ENCODE peak calls at places on chromosomes 2 and 18, in six cellular contexts. One of them, this sample, is unnamed.

GRCh38 chr2:45872211-45872610 is 220.7 kb downstream of the PRKCE start:
- DNase-seq in cardiac fibroblast: peak
- DNase-seq in RWPE1: no peak
- DNase-seq in OCI-LY7: no peak
- DNase-seq in GM12865: no peak
- DNase-seq in Caco-2: no peak
- DNase-seq in this sample: no peak

GRCh38 chr2:107687087-107687486 is 139.6 kb upstream of the RGPD4 start:
- DNase-seq in RWPE1: no peak
- DNase-seq in cardiac fibroblast: no peak
- DNase-seq in Caco-2: no peak
- DNase-seq in OCI-LY7: no peak
- DNase-seq in GM12865: no peak
- DNase-seq in this sample: no peak

GRCh38 chr2:26114144-26114543 is 58.7 kb upstream of the GAREM2 start:
- DNase-seq in cardiac fibroblast: no peak
- DNase-seq in RWPE1: no peak
- DNase-seq in GM12865: no peak
- DNase-seq in OCI-LY7: no peak
- DNase-seq in Caco-2: no peak
- DNase-seq in this sample: no peak

GRCh38 chr2:142533083-142533482 is 344.4 kb upstream of the KYNU start:
- DNase-seq in cardiac fibroblast: no peak
- DNase-seq in OCI-LY7: no peak
- DNase-seq in RWPE1: no peak
- DNase-seq in GM12865: no peak
- DNase-seq in Caco-2: no peak
- DNase-seq in this sample: no peak

GRCh38 chr2:10361220-10361588 is 58.5 kb downstream of the HPCAL1 start:
- DNase-seq in Caco-2: no peak
- DNase-seq in RWPE1: no peak
- DNase-seq in cardiac fibroblast: no peak
- DNase-seq in GM12865: no peak
- DNase-seq in OCI-LY7: no peak
- DNase-seq in this sample: no peak

GRCh38 chr2:190137561-190137960 is 75.0 kb upstream of the MSTN start:
- DNase-seq in GM12865: no peak
- DNase-seq in OCI-LY7: no peak
- DNase-seq in Caco-2: no peak
- DNase-seq in cardiac fibroblast: no peak
- DNase-seq in RWPE1: no peak
- DNase-seq in this sample: no peak

GRCh38 chr2:62457555-62457954 is 48.4 kb downstream of the TMEM17 start:
- DNase-seq in Caco-2: no peak
- DNase-seq in cardiac fibroblast: no peak
- DNase-seq in RWPE1: no peak
- DNase-seq in OCI-LY7: no peak
- DNase-seq in GM12865: no peak
- DNase-seq in this sample: no peak

GRCh38 chr2:167769020-167769419 is 478.4 kb downstream of the STK39 start:
- DNase-seq in RWPE1: no peak
- DNase-seq in OCI-LY7: no peak
- DNase-seq in Caco-2: no peak
- DNase-seq in GM12865: no peak
- DNase-seq in cardiac fibroblast: no peak
- DNase-seq in this sample: no peak

GRCh38 chr2:51165534-51166260 is 133.8 kb upstream of the NRXN1 start:
- DNase-seq in cardiac fibroblast: peak
- DNase-seq in GM12865: no peak
- DNase-seq in RWPE1: no peak
- DNase-seq in Caco-2: no peak
- DNase-seq in OCI-LY7: peak
- DNase-seq in this sample: no peak

GRCh38 chr18:2826581-2826980 is 20.2 kb upstream of the EMILIN2 start:
- DNase-seq in RWPE1: no peak
- DNase-seq in Caco-2: peak
- DNase-seq in cardiac fibroblast: peak
- DNase-seq in OCI-LY7: no peak
- DNase-seq in GM12865: no peak
- DNase-seq in this sample: peak

GRCh38 chr2:25363733-25364132 is 22.0 kb upstream of the DNMT3A start:
- DNase-seq in RWPE1: no peak
- DNase-seq in cardiac fibroblast: no peak
- DNase-seq in OCI-LY7: no peak
- DNase-seq in GM12865: no peak
- DNase-seq in Caco-2: no peak
- DNase-seq in this sample: no peak

GRCh38 chr2:213281156-213281555 is 3.1 kb upstream of the SPAG16 start:
- DNase-seq in cardiac fibroblast: peak
- DNase-seq in OCI-LY7: no peak
- DNase-seq in Caco-2: no peak
- DNase-seq in GM12865: no peak
- DNase-seq in RWPE1: no peak
- DNase-seq in this sample: no peak

GRCh38 chr2:43311276-43311675 is 84.9 kb upstream of the ZFP36L2 start:
- DNase-seq in RWPE1: no peak
- DNase-seq in GM12865: no peak
- DNase-seq in OCI-LY7: no peak
- DNase-seq in Caco-2: no peak
- DNase-seq in cardiac fibroblast: peak
- DNase-seq in this sample: no peak

GRCh38 chr2:26650713-26651457 is 9.7 kb upstream of the CIB4 start:
- DNase-seq in OCI-LY7: no peak
- DNase-seq in GM12865: no peak
- DNase-seq in Caco-2: no peak
- DNase-seq in cardiac fibroblast: no peak
- DNase-seq in RWPE1: no peak
- DNase-seq in this sample: no peak

GRCh38 chr18:48488388-48488850 is 50.4 kb upstream of the CTIF start:
- DNase-seq in GM12865: no peak
- DNase-seq in RWPE1: peak
- DNase-seq in OCI-LY7: no peak
- DNase-seq in Caco-2: peak
- DNase-seq in cardiac fibroblast: peak
- DNase-seq in this sample: no peak

GRCh38 chr18:58528011-58528367 is 100.9 kb downstream of the ALPK2 start:
- DNase-seq in RWPE1: no peak
- DNase-seq in cardiac fibroblast: peak
- DNase-seq in Caco-2: no peak
- DNase-seq in GM12865: no peak
- DNase-seq in OCI-LY7: no peak
- DNase-seq in this sample: no peak

GRCh38 chr2:142190805-142191204 is 60.0 kb upstream of the LRP1B start:
- DNase-seq in cardiac fibroblast: peak
- DNase-seq in Caco-2: no peak
- DNase-seq in RWPE1: no peak
- DNase-seq in GM12865: no peak
- DNase-seq in OCI-LY7: no peak
- DNase-seq in this sample: no peak

DNA sequence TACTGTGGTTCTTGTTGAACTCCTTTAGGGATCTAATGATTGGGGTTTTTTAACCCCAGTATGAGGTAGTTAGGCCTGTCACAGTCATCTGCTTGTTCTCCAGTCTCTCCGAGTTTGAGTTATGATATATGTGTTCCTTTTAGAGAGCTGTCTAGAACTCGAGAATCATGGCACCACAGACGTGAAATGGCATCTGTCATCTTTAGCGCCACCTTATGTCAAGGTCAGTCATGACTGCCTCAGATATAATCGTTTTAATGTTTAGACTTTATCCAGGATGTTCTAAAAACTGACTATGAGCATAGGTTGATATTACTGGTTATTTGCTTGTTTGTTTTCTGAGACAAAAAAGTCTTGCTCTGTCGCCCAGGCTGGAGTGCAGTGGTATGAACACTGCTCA is 112.2 kb downstream of the CEP192 start:
- DNase-seq in OCI-LY7: peak
- DNase-seq in GM12865: no peak
- DNase-seq in RWPE1: no peak
- DNase-seq in cardiac fibroblast: peak
- DNase-seq in Caco-2: no peak
- DNase-seq in this sample: no peak
- TF ChIP-seq CTCF in OCI-LY7: peak
- TF ChIP-seq CTCF in GM12865: no peak
- TF ChIP-seq CTCF in RWPE1: peak
- TF ChIP-seq CTCF in cardiac fibroblast: peak
- TF ChIP-seq CTCF in Caco-2: no peak
- TF ChIP-seq CTCF in this sample: no peak

GRCh38 chr2:39696838-39697237 is 31.1 kb downstream of the TMEM178A start:
- DNase-seq in cardiac fibroblast: peak
- DNase-seq in RWPE1: peak
- DNase-seq in GM12865: no peak
- DNase-seq in OCI-LY7: peak
- DNase-seq in Caco-2: no peak
- DNase-seq in this sample: no peak
- TF ChIP-seq CTCF in cardiac fibroblast: peak
- TF ChIP-seq CTCF in RWPE1: peak
- TF ChIP-seq CTCF in GM12865: no peak
- TF ChIP-seq CTCF in OCI-LY7: peak
- TF ChIP-seq CTCF in Caco-2: no peak
- TF ChIP-seq CTCF in this sample: peak

GRCh38 chr2:101401906-101402305 is 14.6 kb upstream of the CREG2 start:
- DNase-seq in Caco-2: no peak
- DNase-seq in OCI-LY7: no peak
- DNase-seq in GM12865: no peak
- DNase-seq in RWPE1: no peak
- DNase-seq in cardiac fibroblast: no peak
- DNase-seq in this sample: no peak
- TF ChIP-seq CTCF in Caco-2: no peak
- TF ChIP-seq CTCF in OCI-LY7: peak
- TF ChIP-seq CTCF in GM12865: no peak
- TF ChIP-seq CTCF in RWPE1: no peak
- TF ChIP-seq CTCF in cardiac fibroblast: no peak
- TF ChIP-seq CTCF in this sample: no peak

DNA sequence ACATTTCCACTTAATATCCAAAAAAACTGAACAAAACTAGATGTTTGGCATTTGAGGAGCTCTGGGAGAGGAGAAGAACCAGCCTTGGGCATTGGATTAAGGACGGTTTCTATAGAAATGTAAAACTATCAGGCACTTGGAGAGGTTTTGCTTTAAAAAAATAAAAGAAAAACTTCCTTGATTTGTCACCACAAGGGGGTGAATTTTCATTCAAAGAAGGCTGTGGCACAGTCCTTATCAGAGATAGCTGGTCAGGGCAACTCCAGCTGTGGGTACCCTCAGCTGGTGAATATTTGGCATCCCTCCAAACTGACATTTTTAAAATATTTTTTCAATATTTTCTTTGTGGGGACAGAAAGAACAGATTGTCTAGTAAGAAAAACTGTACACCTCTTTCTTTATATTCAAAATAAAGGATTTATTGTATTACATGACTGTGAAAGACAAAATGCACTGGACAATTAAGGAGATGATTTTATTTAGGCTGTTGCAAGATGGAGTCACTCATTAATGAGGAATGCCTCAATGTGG is 46.1 kb upstream of the TBC1D8 start:
- DNase-seq in cardiac fibroblast: peak
- DNase-seq in Caco-2: no peak
- DNase-seq in GM12865: no peak
- DNase-seq in RWPE1: no peak
- DNase-seq in OCI-LY7: peak
- DNase-seq in this sample: no peak
- TF ChIP-seq CTCF in cardiac fibroblast: peak
- TF ChIP-seq CTCF in Caco-2: peak
- TF ChIP-seq CTCF in GM12865: no peak
- TF ChIP-seq CTCF in RWPE1: no peak
- TF ChIP-seq CTCF in OCI-LY7: peak
- TF ChIP-seq CTCF in this sample: no peak

DNA sequence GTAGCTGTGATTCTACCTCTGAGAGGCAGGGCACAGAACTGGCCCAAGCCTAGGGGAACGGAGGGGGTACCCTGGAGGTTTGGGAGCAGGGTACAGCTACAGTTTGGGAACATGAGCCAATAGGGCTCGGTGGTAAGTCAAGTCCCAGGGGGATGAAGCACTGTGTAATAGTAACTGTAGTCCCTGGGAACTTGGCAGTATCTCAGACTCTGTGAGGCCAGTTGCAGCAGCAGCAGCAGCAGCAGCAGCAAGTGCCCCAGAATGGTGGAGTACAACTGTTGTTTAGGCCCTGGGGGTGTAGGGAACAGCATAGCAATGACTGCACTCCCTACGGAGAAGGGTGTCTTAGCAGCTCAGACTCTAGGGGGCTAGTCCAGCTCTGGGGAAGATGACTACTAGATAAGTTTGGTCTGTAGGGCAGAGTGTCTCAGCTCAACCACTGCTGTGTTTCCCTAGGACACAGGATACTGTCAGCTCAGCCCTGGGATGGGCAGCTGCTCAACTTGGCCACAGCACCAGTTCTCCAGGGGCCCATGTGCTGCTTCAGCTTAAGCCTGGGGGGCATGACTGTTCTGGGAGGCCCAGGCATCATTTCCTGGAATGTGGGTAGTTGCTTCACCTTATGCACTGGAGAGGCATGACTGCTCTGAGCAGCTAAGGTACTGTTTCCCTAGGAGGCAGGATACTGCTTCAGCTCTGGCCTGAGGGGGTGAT is 20.5 kb downstream of the CARF start:
- DNase-seq in GM12865: no peak
- DNase-seq in OCI-LY7: no peak
- DNase-seq in cardiac fibroblast: peak
- DNase-seq in RWPE1: peak
- DNase-seq in Caco-2: peak
- DNase-seq in this sample: no peak
- TF ChIP-seq CTCF in GM12865: no peak
- TF ChIP-seq CTCF in OCI-LY7: no peak
- TF ChIP-seq CTCF in cardiac fibroblast: no peak
- TF ChIP-seq CTCF in RWPE1: no peak
- TF ChIP-seq CTCF in Caco-2: no peak
- TF ChIP-seq CTCF in this sample: no peak

GRCh38 chr2:84858123-84858522 is 22.8 kb downstream of the TRABD2A start:
- DNase-seq in GM12865: no peak
- DNase-seq in OCI-LY7: peak
- DNase-seq in cardiac fibroblast: no peak
- DNase-seq in RWPE1: no peak
- DNase-seq in Caco-2: no peak
- DNase-seq in this sample: no peak
- TF ChIP-seq CTCF in GM12865: peak
- TF ChIP-seq CTCF in OCI-LY7: peak
- TF ChIP-seq CTCF in cardiac fibroblast: no peak
- TF ChIP-seq CTCF in RWPE1: no peak
- TF ChIP-seq CTCF in Caco-2: no peak
- TF ChIP-seq CTCF in this sample: no peak

DNA sequence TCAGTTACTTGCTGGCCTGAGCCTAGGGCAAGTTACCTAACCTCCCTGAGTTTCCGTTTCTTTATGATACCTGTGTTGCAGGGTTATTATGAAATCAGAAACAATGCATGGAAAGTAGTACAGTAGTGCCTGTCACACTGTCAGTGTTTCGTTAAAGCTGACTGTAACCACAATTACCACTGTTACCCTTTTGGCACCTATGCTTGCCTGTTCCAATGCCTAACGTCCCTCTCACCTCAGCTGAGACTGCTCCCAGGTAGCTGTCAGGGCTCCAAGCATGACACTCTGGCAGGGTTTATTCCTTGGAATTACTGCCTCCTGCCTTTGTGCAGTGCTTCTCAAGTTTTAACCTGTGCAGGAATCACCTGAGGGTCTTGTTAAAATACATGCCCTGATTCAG is 135.2 kb upstream of the RBMS1 start:
- DNase-seq in GM12865: peak
- DNase-seq in OCI-LY7: no peak
- DNase-seq in RWPE1: no peak
- DNase-seq in cardiac fibroblast: no peak
- DNase-seq in Caco-2: no peak
- DNase-seq in this sample: no peak
- TF ChIP-seq CTCF in GM12865: no peak
- TF ChIP-seq CTCF in OCI-LY7: no peak
- TF ChIP-seq CTCF in RWPE1: no peak
- TF ChIP-seq CTCF in cardiac fibroblast: no peak
- TF ChIP-seq CTCF in Caco-2: no peak
- TF ChIP-seq CTCF in this sample: no peak